ENCODE peak calls at places on chromosomes 5 and 9, in four cellular contexts. One of them, this sample, is unnamed.

GRCh38 chr9:21993893-21994525 is at the start of gene CDKN2A:
- DNase-seq in IMR-90: peak; percentile 31
- DNase-seq in H9: peak; percentile 60
- DNase-seq in H1: no peak
- DNase-seq in this sample: peak; percentile 65

GRCh38 chr9:16459421-16460148 is 410.9 kb downstream of the BNC2 start:
- DNase-seq in IMR-90: peak; percentile 23
- DNase-seq in H9: no peak
- DNase-seq in H1: no peak
- DNase-seq in this sample: peak; percentile 19

GRCh38 chr5:5270958-5271605 is 131.0 kb downstream of the ADAMTS16 start:
- DNase-seq in IMR-90: peak; percentile 40
- DNase-seq in H9: peak; percentile 85
- DNase-seq in H1: no peak
- DNase-seq in this sample: peak; percentile 90

GRCh38 chr5:180598316-180598701 is 7.0 kb upstream of the SCGB3A1 start:
- DNase-seq in IMR-90: no peak
- DNase-seq in H9: peak; percentile 26
- DNase-seq in H1: no peak
- DNase-seq in this sample: no peak

GRCh38 chr5:34486160-34486765 is 169.9 kb upstream of the RAI14 start:
- DNase-seq in IMR-90: peak; percentile 88
- DNase-seq in H9: peak; percentile 84
- DNase-seq in H1: no peak
- DNase-seq in this sample: peak; percentile 89

GRCh38 chr5:72046106-72046505 is 61.2 kb upstream of the MAP1B start:
- DNase-seq in IMR-90: no peak
- DNase-seq in H9: no peak
- DNase-seq in H1: no peak
- DNase-seq in this sample: no peak

GRCh38 chr5:55649963-55650362 is 62.2 kb downstream of the SLC38A9 start:
- DNase-seq in IMR-90: no peak
- DNase-seq in H9: no peak
- DNase-seq in H1: no peak
- DNase-seq in this sample: no peak

GRCh38 chr5:113112435-113112834 is 135.8 kb downstream of the DCP2 start:
- DNase-seq in IMR-90: peak; percentile 68
- DNase-seq in H9: no peak
- DNase-seq in H1: no peak
- DNase-seq in this sample: no peak

GRCh38 chr5:143946821-143947220 is 134.9 kb downstream of the HMHB1 start:
- DNase-seq in IMR-90: peak; percentile 35
- DNase-seq in H9: no peak
- DNase-seq in H1: no peak
- DNase-seq in this sample: no peak

GRCh38 chr9:23380821-23381220 is 445.2 kb downstream of the ELAVL2 start:
- DNase-seq in IMR-90: no peak
- DNase-seq in H9: no peak
- DNase-seq in H1: no peak
- DNase-seq in this sample: no peak

GRCh38 chr9:98944130-98945074 is 695 bp downstream of the COL15A1 start:
- DNase-seq in IMR-90: no peak
- DNase-seq in H9: peak; percentile 70
- DNase-seq in H1: no peak
- DNase-seq in this sample: no peak

GRCh38 chr9:136312436-136312835 is 8.5 kb upstream of the CCDC187 start:
- DNase-seq in IMR-90: peak; percentile 58
- DNase-seq in H9: no peak
- DNase-seq in H1: no peak
- DNase-seq in this sample: no peak

GRCh38 chr5:180639287-180639686 is 10.1 kb downstream of the FLT4 start:
- DNase-seq in IMR-90: no peak
- DNase-seq in H9: no peak
- DNase-seq in H1: no peak
- DNase-seq in this sample: no peak

DNA sequence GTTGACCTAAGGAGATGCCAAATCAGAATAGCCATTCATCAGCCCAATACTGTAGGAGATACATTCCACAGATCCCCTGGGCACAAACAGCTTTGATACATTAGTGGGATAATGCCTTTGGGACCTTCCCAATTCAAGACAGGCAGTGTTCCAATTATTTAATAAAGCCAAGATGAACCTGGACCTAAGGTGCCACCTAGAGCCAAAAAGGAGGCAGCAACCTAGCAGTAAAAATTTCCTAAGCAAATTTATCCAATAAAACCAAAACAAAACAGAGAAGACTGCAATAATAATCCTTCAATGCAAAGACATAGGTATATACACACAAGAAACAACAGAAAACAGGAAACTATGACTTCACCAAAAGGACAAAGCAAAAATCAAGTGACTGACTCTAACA is 253.0 kb downstream of the HINT1 start:
- DNase-seq in IMR-90: no peak
- DNase-seq in H9: no peak
- DNase-seq in H1: no peak
- DNase-seq in this sample: no peak
- H2BK5ac ChIP-seq in IMR-90: no peak overlapping the region
- H2BK5ac ChIP-seq in H9: no peak overlapping the region
- H2BK5ac ChIP-seq in H1: no peak overlapping the region
- H2BK5ac ChIP-seq in this sample: no peak overlapping the region

DNA sequence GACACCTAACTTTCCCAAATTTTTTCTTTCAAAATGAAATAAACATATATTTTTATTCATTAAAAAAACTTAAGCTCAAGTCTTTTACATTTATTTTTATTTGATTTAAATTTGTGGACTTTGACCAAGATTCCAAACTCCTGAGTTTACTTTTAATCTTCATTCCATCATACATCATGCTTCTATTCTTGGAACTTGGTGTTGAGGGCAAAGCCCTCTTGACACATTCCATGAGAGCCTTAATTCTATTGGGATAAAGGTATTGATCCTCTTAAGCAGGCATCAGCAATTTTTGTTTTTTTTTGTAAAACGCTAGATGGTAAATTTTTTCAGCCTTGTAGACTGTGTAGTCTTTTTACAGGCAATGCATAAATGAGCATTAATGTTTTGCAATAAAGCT is 53.6 kb downstream of the FBXO4 start:
- DNase-seq in IMR-90: no peak
- DNase-seq in H9: no peak
- DNase-seq in H1: no peak
- DNase-seq in this sample: no peak
- H3K56ac ChIP-seq in IMR-90: no peak overlapping the region
- H3K56ac ChIP-seq in H9: no peak overlapping the region
- H3K56ac ChIP-seq in H1: no peak overlapping the region
- H3K56ac ChIP-seq in this sample: no peak overlapping the region

GRCh38 chr9:127847833-127848755 is 6.4 kb downstream of the ENG start:
- DNase-seq in IMR-90: no peak
- DNase-seq in H9: no peak
- DNase-seq in H1: no peak
- DNase-seq in this sample: no peak
- H2AK5ac ChIP-seq in IMR-90: no peak overlapping the region
- H2AK5ac ChIP-seq in H9: no peak overlapping the region
- H2AK5ac ChIP-seq in H1: peak overlapping the region; percentile 39
- H2AK5ac ChIP-seq in this sample: no peak overlapping the region

GRCh38 chr9:5453004-5453403 is 2.7 kb downstream of the CD274 start:
- DNase-seq in IMR-90: no peak
- DNase-seq in H9: no peak
- DNase-seq in H1: no peak
- DNase-seq in this sample: no peak
- H2BK5ac ChIP-seq in IMR-90: peak overlapping the region; percentile 96
- H2BK5ac ChIP-seq in H9: no peak overlapping the region
- H2BK5ac ChIP-seq in H1: no peak overlapping the region
- H2BK5ac ChIP-seq in this sample: no peak overlapping the region

This sample was measured in mesendoderm.